ENCODE peak calls at places on chromosomes 3 and 15, in five cellular contexts. One of them, this sample, is unnamed.
A peak's percentile ranks its signal among the peaks of the same experiment; 100 is the strongest.

GRCh38 chr15:73752817-73753214 is 335 bp downstream of the INSYN1 start:
- DNase-seq in T-helper 1 cell: no peak
- DNase-seq in fibroblast of pulmonary artery: peak; percentile 14
- DNase-seq in naive thymus-derived CD8-positive, alpha-beta T cell: no peak
- DNase-seq in activated T-cell treated with anti-CD3 and anti-CD28 coated beads for 4 hours: no peak
- DNase-seq in this sample: no peak

GRCh38 chr3:142935963-142936362 is 27.5 kb downstream of the PAQR9 start:
- DNase-seq in T-helper 1 cell: no peak
- DNase-seq in fibroblast of pulmonary artery: no peak
- DNase-seq in naive thymus-derived CD8-positive, alpha-beta T cell: no peak
- DNase-seq in activated T-cell treated with anti-CD3 and anti-CD28 coated beads for 4 hours: no peak
- DNase-seq in this sample: no peak

GRCh38 chr3:197926418-197926817 is 23.6 kb upstream of the RPL35A start:
- DNase-seq in T-helper 1 cell: no peak
- DNase-seq in fibroblast of pulmonary artery: no peak
- DNase-seq in naive thymus-derived CD8-positive, alpha-beta T cell: no peak
- DNase-seq in activated T-cell treated with anti-CD3 and anti-CD28 coated beads for 4 hours: no peak
- DNase-seq in this sample: no peak

GRCh38 chr3:31959951-31960792 is 20.9 kb downstream of the OSBPL10 start:
- DNase-seq in T-helper 1 cell: no peak
- DNase-seq in fibroblast of pulmonary artery: peak; percentile 39
- DNase-seq in naive thymus-derived CD8-positive, alpha-beta T cell: no peak
- DNase-seq in activated T-cell treated with anti-CD3 and anti-CD28 coated beads for 4 hours: no peak
- DNase-seq in this sample: no peak

GRCh38 chr15:78237146-78237545 is 2.8 kb upstream of the ACSBG1 start:
- DNase-seq in T-helper 1 cell: no peak
- DNase-seq in fibroblast of pulmonary artery: no peak
- DNase-seq in naive thymus-derived CD8-positive, alpha-beta T cell: no peak
- DNase-seq in activated T-cell treated with anti-CD3 and anti-CD28 coated beads for 4 hours: no peak
- DNase-seq in this sample: no peak

GRCh38 chr3:180947761-180948390 is 35.4 kb downstream of the FXR1 start:
- DNase-seq in T-helper 1 cell: no peak
- DNase-seq in fibroblast of pulmonary artery: no peak
- DNase-seq in naive thymus-derived CD8-positive, alpha-beta T cell: no peak
- DNase-seq in activated T-cell treated with anti-CD3 and anti-CD28 coated beads for 4 hours: no peak
- DNase-seq in this sample: no peak

GRCh38 chr15:39573844-39574243 is 7.0 kb upstream of the THBS1 start:
- DNase-seq in T-helper 1 cell: no peak
- DNase-seq in fibroblast of pulmonary artery: no peak
- DNase-seq in naive thymus-derived CD8-positive, alpha-beta T cell: no peak
- DNase-seq in activated T-cell treated with anti-CD3 and anti-CD28 coated beads for 4 hours: no peak
- DNase-seq in this sample: no peak

GRCh38 chr3:128620268-128620691 is 30.3 kb downstream of the RPN1 start:
- DNase-seq in T-helper 1 cell: no peak
- DNase-seq in fibroblast of pulmonary artery: no peak
- DNase-seq in naive thymus-derived CD8-positive, alpha-beta T cell: no peak
- DNase-seq in activated T-cell treated with anti-CD3 and anti-CD28 coated beads for 4 hours: no peak
- DNase-seq in this sample: peak; percentile 56

GRCh38 chr3:150371741-150372254 is 36.3 kb upstream of the TSC22D2 start:
- DNase-seq in T-helper 1 cell: no peak
- DNase-seq in fibroblast of pulmonary artery: peak; percentile 99
- DNase-seq in naive thymus-derived CD8-positive, alpha-beta T cell: no peak
- DNase-seq in activated T-cell treated with anti-CD3 and anti-CD28 coated beads for 4 hours: no peak
- DNase-seq in this sample: no peak

GRCh38 chr15:47719730-47720129 is 2.4 kb downstream of the SEMA6D start:
- DNase-seq in T-helper 1 cell: no peak
- DNase-seq in fibroblast of pulmonary artery: no peak
- DNase-seq in naive thymus-derived CD8-positive, alpha-beta T cell: no peak
- DNase-seq in activated T-cell treated with anti-CD3 and anti-CD28 coated beads for 4 hours: no peak
- DNase-seq in this sample: no peak

GRCh38 chr3:43797794-43798193 is 107.1 kb downstream of the ABHD5 start:
- DNase-seq in T-helper 1 cell: no peak
- DNase-seq in fibroblast of pulmonary artery: no peak
- DNase-seq in naive thymus-derived CD8-positive, alpha-beta T cell: no peak
- DNase-seq in activated T-cell treated with anti-CD3 and anti-CD28 coated beads for 4 hours: no peak
- DNase-seq in this sample: no peak

GRCh38 chr15:55084673-55085072 is 112.1 kb downstream of the RSL24D1 start:
- DNase-seq in T-helper 1 cell: no peak
- DNase-seq in fibroblast of pulmonary artery: no peak
- DNase-seq in naive thymus-derived CD8-positive, alpha-beta T cell: no peak
- DNase-seq in activated T-cell treated with anti-CD3 and anti-CD28 coated beads for 4 hours: no peak
- DNase-seq in this sample: no peak

GRCh38 chr15:90040618-90041017 is 39.5 kb downstream of the ZNF710 start:
- DNase-seq in T-helper 1 cell: no peak
- DNase-seq in fibroblast of pulmonary artery: no peak
- DNase-seq in naive thymus-derived CD8-positive, alpha-beta T cell: no peak
- DNase-seq in activated T-cell treated with anti-CD3 and anti-CD28 coated beads for 4 hours: no peak
- DNase-seq in this sample: no peak

GRCh38 chr15:63069616-63069952 is 27.0 kb downstream of the TPM1 start:
- DNase-seq in T-helper 1 cell: no peak
- DNase-seq in fibroblast of pulmonary artery: no peak
- DNase-seq in naive thymus-derived CD8-positive, alpha-beta T cell: no peak
- DNase-seq in activated T-cell treated with anti-CD3 and anti-CD28 coated beads for 4 hours: no peak
- DNase-seq in this sample: no peak

GRCh38 chr3:141442914-141443313 is 43.9 kb upstream of the RASA2 start:
- DNase-seq in T-helper 1 cell: no peak
- DNase-seq in fibroblast of pulmonary artery: no peak
- DNase-seq in naive thymus-derived CD8-positive, alpha-beta T cell: no peak
- DNase-seq in activated T-cell treated with anti-CD3 and anti-CD28 coated beads for 4 hours: no peak
- DNase-seq in this sample: no peak

GRCh38 chr3:189041482-189042090 is 130.2 kb upstream of the TPRG1 start:
- DNase-seq in T-helper 1 cell: peak; percentile 54
- DNase-seq in fibroblast of pulmonary artery: peak; percentile 57
- DNase-seq in naive thymus-derived CD8-positive, alpha-beta T cell: peak; percentile 62
- DNase-seq in activated T-cell treated with anti-CD3 and anti-CD28 coated beads for 4 hours: peak; percentile 68
- DNase-seq in this sample: no peak

GRCh38 chr3:69567026-69567767 is 172.1 kb upstream of the MITF start:
- DNase-seq in T-helper 1 cell: no peak
- DNase-seq in fibroblast of pulmonary artery: no peak
- DNase-seq in naive thymus-derived CD8-positive, alpha-beta T cell: no peak
- DNase-seq in activated T-cell treated with anti-CD3 and anti-CD28 coated beads for 4 hours: no peak
- DNase-seq in this sample: no peak

GRCh38 chr15:50685976-50686467 is 575 bp downstream of the TRPM7 start:
- DNase-seq in T-helper 1 cell: peak; percentile 72
- DNase-seq in fibroblast of pulmonary artery: peak; percentile 49
- DNase-seq in naive thymus-derived CD8-positive, alpha-beta T cell: peak; percentile 76
- DNase-seq in activated T-cell treated with anti-CD3 and anti-CD28 coated beads for 4 hours: peak; percentile 65
- DNase-seq in this sample: peak; percentile 22

GRCh38 chr3:15110201-15110600 is 11.3 kb upstream of the RBSN start:
- DNase-seq in T-helper 1 cell: no peak
- DNase-seq in fibroblast of pulmonary artery: no peak
- DNase-seq in naive thymus-derived CD8-positive, alpha-beta T cell: no peak
- DNase-seq in activated T-cell treated with anti-CD3 and anti-CD28 coated beads for 4 hours: no peak
- DNase-seq in this sample: no peak

GRCh38 chr15:38564557-38565286 is at the start of gene RASGRP1:
- DNase-seq in T-helper 1 cell: peak; percentile 80
- DNase-seq in fibroblast of pulmonary artery: peak; percentile 36
- DNase-seq in naive thymus-derived CD8-positive, alpha-beta T cell: peak; percentile 83
- DNase-seq in activated T-cell treated with anti-CD3 and anti-CD28 coated beads for 4 hours: peak; percentile 75
- DNase-seq in this sample: no peak

GRCh38 chr15:71588746-71589145 is 221.6 kb upstream of the NR2E3 start:
- DNase-seq in T-helper 1 cell: no peak
- DNase-seq in fibroblast of pulmonary artery: peak; percentile 59
- DNase-seq in naive thymus-derived CD8-positive, alpha-beta T cell: no peak
- DNase-seq in activated T-cell treated with anti-CD3 and anti-CD28 coated beads for 4 hours: no peak
- DNase-seq in this sample: no peak

GRCh38 chr3:117252651-117253050 is 543.1 kb downstream of the TUSC7 start:
- DNase-seq in T-helper 1 cell: no peak
- DNase-seq in fibroblast of pulmonary artery: no peak
- DNase-seq in naive thymus-derived CD8-positive, alpha-beta T cell: no peak
- DNase-seq in activated T-cell treated with anti-CD3 and anti-CD28 coated beads for 4 hours: no peak
- DNase-seq in this sample: no peak

GRCh38 chr3:189936210-189936609 is 184.5 kb downstream of the P3H2 start:
- DNase-seq in T-helper 1 cell: no peak
- DNase-seq in fibroblast of pulmonary artery: no peak
- DNase-seq in naive thymus-derived CD8-positive, alpha-beta T cell: no peak
- DNase-seq in activated T-cell treated with anti-CD3 and anti-CD28 coated beads for 4 hours: no peak
- DNase-seq in this sample: no peak

GRCh38 chr15:90665288-90666134 is 51.6 kb upstream of the BLM start:
- DNase-seq in T-helper 1 cell: no peak
- DNase-seq in fibroblast of pulmonary artery: peak; percentile 56
- DNase-seq in naive thymus-derived CD8-positive, alpha-beta T cell: peak; percentile 43
- DNase-seq in activated T-cell treated with anti-CD3 and anti-CD28 coated beads for 4 hours: no peak
- DNase-seq in this sample: no peak

GRCh38 chr3:8443829-8444791 is 57.5 kb upstream of the LMCD1 start:
- DNase-seq in T-helper 1 cell: no peak
- DNase-seq in fibroblast of pulmonary artery: peak; percentile 100
- DNase-seq in naive thymus-derived CD8-positive, alpha-beta T cell: no peak
- DNase-seq in activated T-cell treated with anti-CD3 and anti-CD28 coated beads for 4 hours: no peak
- DNase-seq in this sample: no peak